ENCODE peak calls at places on chromosomes 5 and 9, in nine cellular contexts. B is activated CD4-positive, alpha-beta T cell treated with anti-CD3 and anti-CD28 coated beads, Interleukin-2, amount 50 U/mL, for 48 hours; M is activated CD8-positive, alpha-beta memory T cell treated with anti-CD3 and anti-CD28 coated beads, Interleukin-2, amount 10 ng/mL, durations not matched to agents 7 days and 5 days; E is NCI-H510A; F is AG08396; I is fibroblast of mammary gland; Z is COR-L47; S is endodermal cell; Y is non-pigmented ciliary epithelial cell. A is an unnamed sample.

GRCh38 chr5:80083115-80083890 is 48.2 kb downstream of the THBS4 start:
- DNase-seq in Y (peak), I (peak), E (peak), F (peak), B (peak), M (peak), S (peak), Z (peak), A (no peak)

GRCh38 chr5:121424976-121425375 is 426.7 kb upstream of the FTMT start:
- DNase-seq in E (no peak), S (no peak), F (no peak), B (no peak), M (no peak), Y (no peak), Z (no peak), I (no peak), A (no peak)

GRCh38 chr5:170265527-170265926 is 32.0 kb downstream of the LCP2 start:
- DNase-seq in B (no peak), M (no peak), S (no peak), E (no peak), Y (no peak), I (peak), Z (no peak), F (no peak), A (no peak)

GRCh38 chr9:89792189-89793123 is 187.6 kb downstream of the GADD45G start:
- DNase-seq in B (no peak), Z (no peak), Y (no peak), M (no peak), S (no peak), F (no peak), E (no peak), I (no peak), A (no peak)

GRCh38 chr9:95092321-95093072 is 225.0 kb downstream of the FANCC start:
- DNase-seq in S (no peak), F (peak), I (peak), Z (no peak), M (no peak), B (no peak), E (no peak), Y (peak), A (peak)

GRCh38 chr5:91183743-91184142 is 199.4 kb downstream of the ARRDC3 start:
- DNase-seq in Z (no peak), S (peak), M (no peak), F (no peak), I (no peak), E (no peak), B (no peak), Y (no peak), A (no peak)

GRCh38 chr9:114810614-114811013 is 4.8 kb upstream of the TNFSF15 start:
- DNase-seq in Y (no peak), E (no peak), Z (no peak), I (no peak), M (no peak), S (no peak), F (no peak), B (no peak), A (no peak)

GRCh38 chr9:93397664-93398381 is 53.7 kb upstream of the FAM120A start:
- DNase-seq in F (no peak), I (peak), Y (no peak), E (no peak), B (no peak), M (no peak), S (no peak), Z (no peak), A (no peak)

GRCh38 chr5:138444774-138445546 is 6.1 kb downstream of the REEP2 start:
- DNase-seq in E (no peak), B (no peak), Z (no peak), I (no peak), M (no peak), F (no peak), Y (no peak), S (no peak), A (no peak)

GRCh38 chr5:133942589-133943474 is 25.6 kb downstream of the C5orf15 start:
- DNase-seq in F (no peak), S (peak), Z (no peak), I (no peak), Y (no peak), B (no peak), E (no peak), M (no peak), A (no peak)

GRCh38 chr5:137167187-137167586 is 331.9 kb downstream of the SPOCK1 start:
- DNase-seq in Y (no peak), B (no peak), S (no peak), E (no peak), I (no peak), M (no peak), Z (no peak), F (no peak), A (no peak)

GRCh38 chr5:1911773-1912235 is 29.1 kb upstream of the IRX4 start:
- DNase-seq in E (no peak), M (no peak), B (no peak), I (no peak), Z (no peak), Y (no peak), F (no peak), S (no peak), A (no peak)